ENCODE peak calls at places on chromosomes 7 and 10, in seven cellular contexts. N is effector CD8-positive, alpha-beta T cell; E is activated CD4-positive, CD25-positive, alpha-beta regulatory T cell treated with anti-CD3 and anti-CD28 coated beads, Interleukin-2, amount 50 U/mL, for 72 hours; H is activated T-helper 1 cell treated with anti-CD3 and anti-CD28 coated beads, Interleukin-2, amount 50 U/mL, for 16 hours; L is LoVo; O is Calu3; P is non-pigmented ciliary epithelial cell. I is an unnamed sample.

GRCh38 chr7:113799896-113800295 is 118.9 kb downstream of the PPP1R3A start:
- DNase-seq in N (no peak), E (no peak), H (no peak), L (no peak), O (no peak), P (no peak), I (no peak)

GRCh38 chr7:122885583-122886356 is 490 bp downstream of the CADPS2 start:
- DNase-seq in N (no peak), E (no peak), H (no peak), L (peak), O (peak), P (no peak), I (peak)

GRCh38 chr7:105118612-105119600 is 104.9 kb downstream of the KMT2E start:
- DNase-seq in N (no peak), E (no peak), H (no peak), L (no peak), O (no peak), P (no peak), I (no peak)

GRCh38 chr10:46268076-46268881 is 18.5 kb upstream of the ANTXRL start:
- DNase-seq in N (peak), E (peak), H (peak), L (no peak), O (no peak), P (no peak), I (no peak)

GRCh38 chr10:98416989-98417388 is 2.0 kb upstream of the PYROXD2 start:
- DNase-seq in N (no peak), E (no peak), H (no peak), L (no peak), O (no peak), P (no peak), I (no peak)

GRCh38 chr7:120731276-120731675 is 126.7 kb downstream of the TSPAN12 start:
- DNase-seq in N (no peak), E (no peak), H (no peak), L (no peak), O (no peak), P (no peak), I (no peak)

GRCh38 chr10:33631991-33632390 is 297.5 kb upstream of the NRP1 start:
- DNase-seq in N (no peak), E (no peak), H (no peak), L (no peak), O (no peak), P (no peak), I (no peak)

GRCh38 chr10:27819781-27820531 is 74.3 kb upstream of the MKX start:
- DNase-seq in N (no peak), E (no peak), H (no peak), L (no peak), O (peak), P (peak), I (peak)

GRCh38 chr7:47791682-47792081 is 156.6 kb downstream of the PKD1L1 start:
- DNase-seq in N (no peak), E (no peak), H (no peak), L (no peak), O (no peak), P (no peak), I (no peak)

GRCh38 chr7:38163671-38164070 is 14.4 kb upstream of the STARD3NL start:
- DNase-seq in N (no peak), E (no peak), H (no peak), L (no peak), O (no peak), P (no peak), I (no peak)

GRCh38 chr10:75038335-75038734 is 73.1 kb upstream of the SAMD8 start:
- DNase-seq in N (no peak), E (no peak), H (no peak), L (no peak), O (no peak), P (peak), I (peak)

GRCh38 chr10:103954543-103954942 is 12.4 kb upstream of the SLK start:
- DNase-seq in N (no peak), E (no peak), H (no peak), L (no peak), O (no peak), P (no peak), I (no peak)

GRCh38 chr7:121331574-121331973 is 2.8 kb downstream of the WNT16 start:
- DNase-seq in N (no peak), E (no peak), H (no peak), L (no peak), O (no peak), P (no peak), I (no peak)

GRCh38 chr7:2100278-2101205 is 132.2 kb downstream of the MAD1L1 start:
- DNase-seq in N (peak), E (no peak), H (no peak), L (no peak), O (no peak), P (no peak), I (no peak)

GRCh38 chr10:13492493-13493180 is 36.2 kb downstream of the BEND7 start:
- DNase-seq in N (no peak), E (no peak), H (no peak), L (peak), O (no peak), P (no peak), I (no peak)

GRCh38 chr10:33421789-33422188 is 87.3 kb upstream of the NRP1 start:
- DNase-seq in N (no peak), E (no peak), H (no peak), L (peak), O (no peak), P (peak), I (peak)

GRCh38 chr10:98621630-98622029 is 174.9 kb upstream of the HPS1 start:
- DNase-seq in N (no peak), E (no peak), H (no peak), L (no peak), O (no peak), P (no peak), I (no peak)

GRCh38 chr7:141366098-141366621 is 185.1 kb upstream of the AGK start:
- DNase-seq in N (no peak), E (no peak), H (no peak), L (no peak), O (no peak), P (no peak), I (peak)

GRCh38 chr7:24862461-24862860 is 105.2 kb upstream of the GSDME start:
- DNase-seq in N (no peak), E (no peak), H (no peak), L (no peak), O (no peak), P (no peak), I (no peak)

GRCh38 chr10:90968448-90969086 is 47.7 kb upstream of the ANKRD1 start:
- DNase-seq in N (no peak), E (no peak), H (no peak), L (peak), O (no peak), P (peak), I (peak)

GRCh38 chr10:113001599-113002448 is 51.8 kb downstream of the TCF7L2 start:
- DNase-seq in N (no peak), E (no peak), H (no peak), L (no peak), O (no peak), P (no peak), I (no peak)

GRCh38 chr10:30970760-30971460 is 60.8 kb downstream of the ZNF438 start:
- DNase-seq in N (no peak), E (no peak), H (no peak), L (no peak), O (no peak), P (no peak), I (no peak)

GRCh38 chr7:131604841-131605279 is 48.4 kb upstream of the PODXL start:
- DNase-seq in N (no peak), E (no peak), H (no peak), L (no peak), O (no peak), P (peak), I (peak)

GRCh38 chr7:117014673-117015133 is 61.4 kb downstream of the ST7 start:
- DNase-seq in N (no peak), E (no peak), H (no peak), L (peak), O (no peak), P (no peak), I (peak)

GRCh38 chr7:13130321-13130720 is 442.9 kb downstream of the ARL4A start:
- DNase-seq in N (no peak), E (no peak), H (no peak), L (no peak), O (no peak), P (no peak), I (no peak)

GRCh38 chr10:20740128-20740527 is 157.0 kb downstream of the NEBL start:
- DNase-seq in N (no peak), E (no peak), H (no peak), L (no peak), O (no peak), P (no peak), I (no peak)

GRCh38 chr7:5532520-5533335 is 109.1 kb upstream of the TNRC18 start:
- DNase-seq in N (no peak), E (peak), H (no peak), L (no peak), O (peak), P (no peak), I (no peak)

GRCh38 chr7:4109481-4110110 is 572.5 kb upstream of the FOXK1 start:
- DNase-seq in N (no peak), E (no peak), H (no peak), L (no peak), O (no peak), P (no peak), I (no peak)

GRCh38 chr7:31478018-31478417 is 35.9 kb upstream of the ITPRID1 start:
- DNase-seq in N (no peak), E (no peak), H (no peak), L (no peak), O (no peak), P (no peak), I (no peak)

GRCh38 chr7:29123611-29124190 is 22.6 kb downstream of the CPVL start:
- DNase-seq in N (no peak), E (no peak), H (no peak), L (no peak), O (no peak), P (no peak), I (no peak)

GRCh38 chr7:87060288-87060537 is 759 bp upstream of the ELAPOR2 start:
- DNase-seq in N (no peak), E (no peak), H (no peak), L (no peak), O (no peak), P (no peak), I (no peak)

GRCh38 chr7:142535123-142535779 is 214.0 kb upstream of the PRSS1 start:
- DNase-seq in N (peak), E (peak), H (peak), L (peak), O (peak), P (peak), I (peak)

GRCh38 chr7:158353606-158354570 is 233.7 kb downstream of the PTPRN2 start:
- DNase-seq in N (no peak), E (no peak), H (no peak), L (peak), O (no peak), P (no peak), I (peak)

GRCh38 chr10:117342638-117343037 is 32.6 kb downstream of the PDZD8 start:
- DNase-seq in N (no peak), E (no peak), H (no peak), L (peak), O (no peak), P (no peak), I (peak)

GRCh38 chr7:56115852-56116538 is at the start of gene NUPR2:
- DNase-seq in N (no peak), E (no peak), H (no peak), L (no peak), O (no peak), P (no peak), I (no peak)

GRCh38 chr7:123746055-123746454 is 2.7 kb downstream of the WASL start:
- DNase-seq in N (no peak), E (no peak), H (no peak), L (no peak), O (no peak), P (no peak), I (no peak)

GRCh38 chr10:52959810-52960209 is 187.2 kb upstream of the MBL2 start:
- DNase-seq in N (no peak), E (no peak), H (no peak), L (no peak), O (no peak), P (no peak), I (no peak)

I was measured in brain microvascular endothelial cell.